ENCODE peak calls at places on chromosomes 4 and X, in four cellular contexts. One of them, this sample, is unnamed.

GRCh38 chr4:52202931-52203330 is 151.8 kb downstream of the SPATA18 start:
- DNase-seq in NCI-H1092 treated with DMSO at 0.1 percent for 48 hours: no peak
- DNase-seq in GM04503: no peak
- DNase-seq in T47D: no peak
- DNase-seq in this sample: no peak

GRCh38 chr4:170884965-170885583 is 795.3 kb upstream of the AADAT start:
- DNase-seq in T47D: no peak
- DNase-seq in GM04503: no peak
- DNase-seq in NCI-H1092 treated with DMSO at 0.1 percent for 48 hours: no peak
- DNase-seq in this sample: no peak

GRCh38 chr4:104073245-104073644 is 353.5 kb upstream of the TACR3 start:
- DNase-seq in GM04503: no peak
- DNase-seq in T47D: no peak
- DNase-seq in NCI-H1092 treated with DMSO at 0.1 percent for 48 hours: no peak
- DNase-seq in this sample: no peak

GRCh38 chrX:153521034-153521433 is 3.6 kb downstream of the ATP2B3 start:
- DNase-seq in T47D: no peak
- DNase-seq in NCI-H1092 treated with DMSO at 0.1 percent for 48 hours: peak
- DNase-seq in GM04503: no peak
- DNase-seq in this sample: no peak

GRCh38 chrX:154918060-154918483 is 31.9 kb downstream of the F8A1 start:
- DNase-seq in GM04503: peak
- DNase-seq in T47D: peak
- DNase-seq in NCI-H1092 treated with DMSO at 0.1 percent for 48 hours: peak
- DNase-seq in this sample: peak

GRCh38 chrX:116289592-116289991 is 119.0 kb downstream of the AGTR2 start:
- DNase-seq in NCI-H1092 treated with DMSO at 0.1 percent for 48 hours: no peak
- DNase-seq in T47D: no peak
- DNase-seq in GM04503: no peak
- DNase-seq in this sample: no peak

GRCh38 chrX:37608156-37608555 is 36.7 kb downstream of the LANCL3 start:
- DNase-seq in GM04503: no peak
- DNase-seq in NCI-H1092 treated with DMSO at 0.1 percent for 48 hours: no peak
- DNase-seq in T47D: no peak
- DNase-seq in this sample: no peak

GRCh38 chr4:6472008-6472386 is 417 bp downstream of the PPP2R2C start:
- DNase-seq in T47D: no peak
- DNase-seq in NCI-H1092 treated with DMSO at 0.1 percent for 48 hours: peak
- DNase-seq in GM04503: no peak
- DNase-seq in this sample: no peak

GRCh38 chr4:6393066-6393465 is 79.3 kb downstream of the PPP2R2C start:
- DNase-seq in T47D: no peak
- DNase-seq in GM04503: no peak
- DNase-seq in NCI-H1092 treated with DMSO at 0.1 percent for 48 hours: no peak
- DNase-seq in this sample: no peak

GRCh38 chr4:52659722-52660261 is 691 bp upstream of the USP46 start:
- DNase-seq in NCI-H1092 treated with DMSO at 0.1 percent for 48 hours: peak
- DNase-seq in T47D: peak
- DNase-seq in GM04503: no peak
- DNase-seq in this sample: no peak

GRCh38 chrX:123487674-123488073 is 245.2 kb downstream of the THOC2 start:
- DNase-seq in T47D: no peak
- DNase-seq in GM04503: no peak
- DNase-seq in NCI-H1092 treated with DMSO at 0.1 percent for 48 hours: no peak
- DNase-seq in this sample: no peak

GRCh38 chr4:87009095-87009648 is 74.4 kb downstream of the AFF1 start:
- DNase-seq in T47D: no peak
- DNase-seq in GM04503: no peak
- DNase-seq in NCI-H1092 treated with DMSO at 0.1 percent for 48 hours: no peak
- DNase-seq in this sample: no peak

This sample was measured in GM04504.